ENCODE peak calls at places on chromosomes 11 and 22, in six cellular contexts. R is omental fat pad, U is left ventricle myocardium inferior, E is cardiac muscle cell, S is D721Med, Y is nephron progenitor cell. K is an unnamed sample.
A peak's percentile ranks its signal among the peaks of the same experiment; 100 is the strongest.

GRCh38 chr11:57491371-57492061 is 24.0 kb downstream of the SLC43A1 start:
- DNase-seq in R (no peak), U (peak; percentile 46), E (peak; percentile 46), S (no peak), Y (peak; percentile 54), K (peak; percentile 49)

GRCh38 chr11:60835472-60835871 is 6.4 kb upstream of the CCDC86 start:
- DNase-seq in R (no peak), U (no peak), E (no peak), S (no peak), Y (no peak), K (no peak)

GRCh38 chr11:122040476-122040875 is 75.5 kb downstream of the BLID start:
- DNase-seq in R (no peak), U (no peak), E (peak; percentile 22), S (no peak), Y (no peak), K (no peak)

GRCh38 chr22:26615149-26615548 is 2.7 kb downstream of the CRYBB1 start:
- DNase-seq in R (no peak), U (no peak), E (no peak), S (no peak), Y (no peak), K (no peak)

GRCh38 chr11:334264-335033 is 13.8 kb upstream of the IFITM3 start:
- DNase-seq in R (no peak), U (no peak), E (peak; percentile 87), S (no peak), Y (no peak), K (no peak)

GRCh38 chr22:16783930-16784354 is 41.3 kb downstream of the XKR3 start:
- DNase-seq in R (no peak), U (no peak), E (no peak), S (no peak), Y (no peak), K (no peak)

GRCh38 chr22:27086728-27087450 is 429.5 kb downstream of the MIAT start:
- DNase-seq in R (no peak), U (no peak), E (no peak), S (no peak), Y (no peak), K (no peak)

GRCh38 chr11:46903846-46904245 is 14.5 kb downstream of the LRP4 start:
- DNase-seq in R (no peak), U (peak; percentile 76), E (no peak), S (no peak), Y (no peak), K (no peak)

GRCh38 chr11:64098318-64098831 is 62.6 kb downstream of the FLRT1 start:
- DNase-seq in R (no peak), U (no peak), E (no peak), S (no peak), Y (no peak), K (no peak)

GRCh38 chr22:40620464-40621046 is 16.0 kb downstream of the MRTFA start:
- DNase-seq in R (no peak), U (no peak), E (peak; percentile 51), S (no peak), Y (no peak), K (no peak)

GRCh38 chr11:134740590-134741342 is 328.7 kb upstream of the B3GAT1 start:
- DNase-seq in R (no peak), U (no peak), E (no peak), S (no peak), Y (no peak), K (no peak)

GRCh38 chr11:114818382-114818781 is 140.1 kb downstream of the NXPE2 start:
- DNase-seq in R (no peak), U (no peak), E (no peak), S (no peak), Y (no peak), K (no peak)

GRCh38 chr11:73381589-73381988 is 5.4 kb downstream of the RELT start:
- DNase-seq in R (no peak), U (no peak), E (no peak), S (no peak), Y (no peak), K (no peak)

GRCh38 chr11:134026655-134027343 is 42.1 kb upstream of the JAM3 start:
- DNase-seq in R (no peak), U (no peak), E (no peak), S (no peak), Y (peak; percentile 83), K (peak; percentile 54)

GRCh38 chr11:43756575-43756974 is 76.0 kb downstream of the HSD17B12 start:
- DNase-seq in R (no peak), U (no peak), E (peak; percentile 41), S (no peak), Y (no peak), K (no peak)

GRCh38 chr11:74057251-74058151 is 48.6 kb upstream of the UCP3 start:
- DNase-seq in R (no peak), U (no peak), E (peak; percentile 50), S (no peak), Y (no peak), K (no peak)

GRCh38 chr22:23281053-23281405 is 100.7 kb downstream of the BCR start:
- DNase-seq in R (no peak), U (no peak), E (no peak), S (no peak), Y (no peak), K (no peak)

GRCh38 chr11:13091373-13091772 is 82.3 kb downstream of the RASSF10 start:
- DNase-seq in R (no peak), U (no peak), E (no peak), S (no peak), Y (no peak), K (no peak)

DNA sequence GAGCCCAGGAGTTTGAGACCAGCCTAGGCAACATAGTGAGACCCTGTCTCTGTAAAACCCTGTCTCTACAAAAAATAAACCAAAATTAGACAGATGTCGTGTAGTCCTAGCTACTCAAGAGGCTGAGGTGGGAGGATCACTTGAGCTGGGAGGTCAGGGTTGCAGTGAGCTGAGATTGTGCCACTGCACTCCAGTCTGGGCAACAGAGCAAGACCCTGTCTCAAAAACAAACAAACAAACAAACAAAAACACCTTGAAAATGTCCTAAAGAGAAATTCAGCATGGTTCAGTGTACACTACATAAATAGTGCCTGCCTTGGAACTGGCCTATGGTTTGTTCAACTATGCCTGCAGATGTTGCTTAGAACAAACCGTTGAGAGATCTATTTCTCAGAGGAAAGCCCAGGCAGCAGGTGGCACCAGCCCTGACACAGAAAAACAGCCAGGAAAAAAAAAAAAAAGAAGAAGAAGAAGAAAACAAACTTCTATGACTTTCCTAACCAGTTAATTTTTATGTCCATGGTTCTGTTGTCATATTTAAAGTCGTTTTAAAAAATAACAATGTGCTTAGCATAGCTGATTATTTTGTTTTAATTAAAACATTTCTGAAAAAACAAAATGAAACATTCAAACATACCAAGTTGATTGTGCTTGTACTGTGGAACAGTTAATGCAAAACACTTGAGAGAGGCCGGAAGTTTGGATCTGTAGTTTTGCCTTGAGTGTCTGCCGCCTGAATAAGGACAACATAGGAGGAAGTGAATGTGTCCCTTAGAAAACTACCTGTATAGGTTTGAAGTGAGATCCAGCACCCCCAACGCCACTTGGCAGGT is 5.4 kb downstream of the KREMEN1 start:
- DNase-seq in R (no peak), U (no peak), E (no peak), S (no peak), Y (no peak), K (no peak)
- TF ChIP-seq CTCF in R (no peak), U (no peak), E (no peak), S (no peak), Y (no peak), K (no peak)

GRCh38 chr22:19988331-19988808 is 28.3 kb downstream of the ARVCF start:
- DNase-seq in R (no peak), U (no peak), E (no peak), S (no peak), Y (no peak), K (no peak)

GRCh38 chr22:19990609-19991394 is 25.8 kb downstream of the ARVCF start:
- DNase-seq in R (no peak), U (no peak), E (no peak), S (no peak), Y (no peak), K (no peak)

GRCh38 chr22:19988965-19989724 is 27.5 kb downstream of the ARVCF start:
- DNase-seq in R (no peak), U (no peak), E (no peak), S (no peak), Y (no peak), K (no peak)

GRCh38 chr22:19990188-19990587 is 26.4 kb downstream of the ARVCF start:
- DNase-seq in R (no peak), U (no peak), E (no peak), S (no peak), Y (no peak), K (no peak)

GRCh38 chr22:19989725-19990067 is 26.9 kb downstream of the ARVCF start:
- DNase-seq in R (no peak), U (no peak), E (no peak), S (no peak), Y (no peak), K (no peak)
- TF ChIP-seq CTCF in R (no peak), U (no peak), E (no peak), S (no peak), Y (no peak), K (no peak)

DNA sequence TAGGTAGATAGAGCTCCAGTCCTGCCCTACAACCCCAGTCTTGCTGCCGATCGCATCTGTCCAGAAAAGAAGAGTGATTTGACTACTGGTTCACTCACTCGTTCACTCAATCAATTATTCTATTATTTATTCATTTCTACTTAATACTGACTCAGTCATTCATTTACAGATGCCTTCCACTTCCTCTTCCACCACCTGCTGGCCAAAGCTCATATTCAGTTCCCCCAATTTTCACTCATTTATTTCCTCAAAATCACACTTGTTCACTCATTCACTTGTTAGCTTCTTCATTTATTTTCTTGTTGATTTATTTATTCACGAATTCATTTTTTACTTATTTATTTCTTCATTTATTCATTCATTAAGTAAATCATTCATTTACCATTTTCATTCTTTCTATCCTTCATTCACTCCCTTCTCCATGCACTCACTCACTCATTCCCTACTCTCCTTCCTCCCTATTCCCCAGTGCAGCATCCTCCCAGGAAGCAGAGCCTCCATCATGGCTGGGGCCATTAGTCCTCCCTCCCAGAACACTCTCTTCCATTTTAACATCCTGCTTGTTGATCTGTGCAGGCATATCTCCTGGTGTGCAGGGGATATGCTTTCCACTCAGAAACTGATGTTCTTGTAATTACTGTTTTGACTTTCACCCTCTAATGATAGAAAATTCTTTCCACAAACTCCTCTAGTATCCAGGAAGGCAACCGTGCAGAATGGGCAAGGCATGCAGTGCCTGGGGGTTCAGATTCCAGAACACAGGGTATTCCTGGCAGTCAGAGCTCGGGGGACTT is 281.0 kb downstream of the TENM4 start:
- DNase-seq in R (no peak), U (no peak), E (peak; percentile 19), S (no peak), Y (no peak), K (no peak)
- TF ChIP-seq CTCF in R (no peak), U (no peak), E (peak; percentile 37), S (peak; percentile 15), Y (no peak), K (peak; percentile 50)

DNA sequence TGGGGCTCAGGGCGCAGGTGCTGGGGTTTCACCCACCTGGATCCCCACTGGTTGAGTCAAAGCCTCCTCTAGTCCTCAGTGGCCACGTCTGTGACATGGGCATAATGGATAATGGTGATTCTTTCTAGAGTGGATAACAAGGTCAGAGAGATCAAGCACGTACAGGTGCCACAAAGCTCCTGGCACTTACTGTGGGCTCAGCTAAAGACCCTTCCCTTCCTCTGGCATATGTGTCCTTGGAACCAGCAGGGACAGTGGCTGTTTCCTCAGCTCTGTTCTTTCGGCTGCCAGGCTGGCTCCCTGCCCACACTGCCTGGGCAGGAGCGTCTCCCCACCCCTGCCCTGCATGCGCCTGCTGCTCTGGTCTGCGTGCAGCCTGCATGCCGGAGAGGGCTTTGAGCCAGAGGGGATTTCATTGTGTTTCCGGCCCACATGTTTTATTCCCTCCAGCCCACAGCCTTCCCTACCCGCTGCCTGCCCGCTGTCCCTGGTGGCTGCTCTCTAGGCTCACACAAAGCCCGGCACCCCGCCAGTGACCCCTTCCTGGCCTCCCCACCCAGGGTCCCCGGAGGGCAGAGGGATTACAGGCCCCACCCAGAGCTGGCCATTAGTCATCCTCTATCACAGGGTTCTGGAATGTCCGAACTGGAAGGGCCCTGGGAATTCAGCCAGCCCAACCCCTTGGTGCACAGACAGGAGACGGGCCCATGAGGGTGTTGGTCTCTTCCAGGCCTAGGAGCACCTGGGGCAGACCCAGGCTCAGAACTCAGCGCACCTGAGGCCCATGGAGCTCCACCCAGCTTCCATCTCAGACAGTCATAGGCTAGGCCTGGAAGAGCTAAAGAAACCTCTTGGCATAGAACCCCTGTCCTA is 55.3 kb upstream of the GCAT start:
- DNase-seq in R (peak; percentile 77), U (peak; percentile 95), E (peak; percentile 99), S (no peak), Y (no peak), K (peak; percentile 30)
- TF ChIP-seq CTCF in R (no peak), U (peak; percentile 46), E (peak; percentile 25), S (no peak), Y (no peak), K (no peak)

K was measured in neural crest cell.